ENCODE peak calls at places on chromosome 3, in five cellular contexts. O, F, H, W and S are unnamed samples.
A peak's percentile ranks its signal among the peaks of the same experiment; 100 is the strongest.

GRCh38 chr3:101081990-101082389 is 88.8 kb upstream of the ABI3BP start:
- DNase-seq in O (no peak), F (no peak), H (no peak), W (no peak), S (no peak)

GRCh38 chr3:150925751-150926201 is 20.5 kb upstream of the MINDY4B start:
- DNase-seq in O (peak; percentile 67), F (no peak), H (peak; percentile 34), W (no peak), S (no peak)

GRCh38 chr3:72657666-72658065 is 190.6 kb downstream of the SHQ1 start:
- DNase-seq in O (peak; percentile 29), F (no peak), H (no peak), W (no peak), S (no peak)

GRCh38 chr3:52044869-52045616 is 11.3 kb downstream of the DUSP7 start:
- DNase-seq in O (no peak), F (no peak), H (no peak), W (no peak), S (no peak)

GRCh38 chr3:142027713-142028112 is 121.6 kb downstream of the TFDP2 start:
- DNase-seq in O (peak; percentile 10), F (peak; percentile 32), H (no peak), W (no peak), S (peak; percentile 5)

GRCh38 chr3:73029321-73029796 is 32.1 kb upstream of the EBLN2 start:
- DNase-seq in O (no peak), F (peak; percentile 78), H (no peak), W (no peak), S (peak; percentile 73)

GRCh38 chr3:71591106-71591505 is 7.6 kb upstream of the FOXP1 start:
- DNase-seq in O (no peak), F (no peak), H (no peak), W (no peak), S (no peak)

GRCh38 chr3:120160050-120160449 is 65.8 kb upstream of the GSK3B start:
- DNase-seq in O (no peak), F (peak; percentile 97), H (peak; percentile 24), W (no peak), S (peak; percentile 100)

GRCh38 chr3:163056874-163057497 is 1560.4 kb downstream of the OTOL1 start:
- DNase-seq in O (peak; percentile 34), F (peak; percentile 24), H (no peak), W (no peak), S (peak; percentile 19)

GRCh38 chr3:189721873-189722665 is 90.9 kb downstream of the TP63 start:
- DNase-seq in O (no peak), F (no peak), H (no peak), W (no peak), S (no peak)

GRCh38 chr3:106428565-106428994 is 559.8 kb upstream of the CBLB start:
- DNase-seq in O (no peak), F (peak; percentile 97), H (no peak), W (no peak), S (peak; percentile 94)

GRCh38 chr3:131114201-131114600 is 87.5 kb downstream of the NEK11 start:
- DNase-seq in O (no peak), F (no peak), H (no peak), W (no peak), S (no peak)

GRCh38 chr3:110928016-110928662 is 143.5 kb upstream of the NECTIN3 start:
- DNase-seq in O (no peak), F (no peak), H (no peak), W (no peak), S (no peak)